ENCODE peak calls at places on chromosome 10, in six cellular contexts. U is GM12891, F is skeletal muscle cell, C is pons, O is kidney, Q is epithelial cell of prostate. H is an unnamed sample.
A peak's percentile ranks its signal among the peaks of the same experiment; 100 is the strongest.

GRCh38 chr10:89469517-89469916 is 55.1 kb downstream of the IFIT5 start:
- DNase-seq in U (no peak), F (no peak), C (no peak), O (no peak), Q (no peak), H (no peak)

GRCh38 chr10:3207351-3207750 is 34.8 kb upstream of the PITRM1 start:
- DNase-seq in U (no peak), F (no peak), C (no peak), O (no peak), Q (no peak), H (no peak)

GRCh38 chr10:128382225-128382624 is 256.0 kb upstream of the MKI67 start:
- DNase-seq in U (no peak), F (no peak), C (no peak), O (no peak), Q (no peak), H (no peak)

GRCh38 chr10:131126321-131127121 is 185.0 kb downstream of the TCERG1L start:
- DNase-seq in U (no peak), F (no peak), C (peak; percentile 8), O (peak; percentile 63), Q (no peak), H (no peak)

GRCh38 chr10:99119258-99119748 is 116.3 kb downstream of the HPSE2 start:
- DNase-seq in U (no peak), F (no peak), C (no peak), O (no peak), Q (no peak), H (no peak)

GRCh38 chr10:45278860-45279498 is 36.4 kb downstream of the OR13A1 start:
- DNase-seq in U (no peak), F (no peak), C (no peak), O (no peak), Q (no peak), H (no peak)

GRCh38 chr10:77176224-77176623 is 461.4 kb downstream of the KCNMA1 start:
- DNase-seq in U (no peak), F (no peak), C (no peak), O (no peak), Q (no peak), H (no peak)

GRCh38 chr10:33812586-33812985 is 478.1 kb upstream of the NRP1 start:
- DNase-seq in U (no peak), F (no peak), C (no peak), O (no peak), Q (no peak), H (no peak)

GRCh38 chr10:10197423-10197822 is 820.2 kb upstream of the CELF2 start:
- DNase-seq in U (no peak), F (no peak), C (no peak), O (no peak), Q (no peak), H (no peak)